ENCODE peak calls at places on chromosomes 4 and X, in five cellular contexts. I is ovary, R is NB4, H is fibroblast of mammary gland, X is AG10803. Y is an unnamed sample.

GRCh38 chr4:110197421-110198398 is 705 bp downstream of the ELOVL6 start:
- DNase-seq in R (peak), X (peak), I (peak), H (peak), Y (peak)

GRCh38 chrX:116317409-116317808 is 119.0 kb upstream of the SLC6A14 start:
- DNase-seq in X (peak), I (no peak), R (no peak), H (peak), Y (peak)

GRCh38 chr4:86401826-86402225 is 42.0 kb upstream of the MAPK10 start:
- DNase-seq in X (no peak), I (no peak), R (no peak), H (peak), Y (no peak)

GRCh38 chr4:561456-561855 is 14.6 kb downstream of the TMEM271 start:
- DNase-seq in X (no peak), H (no peak), R (no peak), I (no peak), Y (no peak)

GRCh38 chrX:18676470-18676869 is 4.6 kb upstream of the RS1 start:
- DNase-seq in H (peak), I (peak), X (no peak), R (no peak), Y (no peak)

GRCh38 chr4:147480502-147480890 is 401 bp upstream of the EDNRA start:
- DNase-seq in I (peak), X (no peak), R (no peak), H (no peak), Y (no peak)

GRCh38 chr4:147590249-147590920 is 26.8 kb upstream of the TMEM184C start:
- DNase-seq in I (peak), H (peak), X (peak), R (peak), Y (peak)

GRCh38 chr4:152981278-152981677 is 45.2 kb downstream of the FHDC1 start:
- DNase-seq in R (no peak), H (no peak), I (no peak), X (peak), Y (no peak)

GRCh38 chr4:157821814-157822213 is 351.0 kb downstream of the GASK1B start:
- DNase-seq in X (no peak), I (no peak), R (no peak), H (no peak), Y (no peak)

GRCh38 chrX:73828080-73828720 is 265.2 kb downstream of the CHIC1 start:
- DNase-seq in H (no peak), I (no peak), R (no peak), X (no peak), Y (no peak)

GRCh38 chrX:139121616-139122286 is 408.8 kb upstream of the F9 start:
- DNase-seq in R (no peak), H (no peak), I (no peak), X (no peak), Y (no peak)

GRCh38 chr4:147488551-147488950 is 7.7 kb downstream of the EDNRA start:
- DNase-seq in H (peak), I (no peak), R (no peak), X (no peak), Y (no peak)

GRCh38 chr4:7206385-7206784 is 14.0 kb downstream of the SORCS2 start:
- DNase-seq in H (peak), I (peak), R (no peak), X (peak), Y (peak)

GRCh38 chr4:126986828-126987227 is 645.9 kb upstream of the INTU start:
- DNase-seq in X (peak), H (peak), R (no peak), I (no peak), Y (peak)

GRCh38 chrX:85111347-85111746 is 107.7 kb downstream of the APOOL start:
- DNase-seq in I (no peak), R (peak), H (peak), X (peak), Y (peak)

GRCh38 chr4:73684097-73684496 is 56.3 kb upstream of the CXCL8 start:
- DNase-seq in I (no peak), R (no peak), X (no peak), H (no peak), Y (no peak)

GRCh38 chr4:31045724-31046318 is 325.7 kb downstream of the PCDH7 start:
- DNase-seq in X (no peak), I (no peak), R (peak), H (peak), Y (peak)

GRCh38 chrX:261167-261857 is 19.9 kb upstream of the PLCXD1 start:
- DNase-seq in I (peak), X (no peak), H (peak), R (no peak), Y (no peak)

GRCh38 chrX:47091149-47091775 is 13.0 kb downstream of the RGN start:
- DNase-seq in R (peak), H (peak), X (peak), I (no peak), Y (peak)

GRCh38 chrX:3697220-3697684 is 16.2 kb downstream of the PRKX start:
- DNase-seq in R (peak), X (no peak), I (no peak), H (no peak), Y (no peak)

GRCh38 chrX:42496239-42496638 is 281.7 kb downstream of the PPP1R2C start:
- DNase-seq in X (no peak), R (no peak), H (no peak), I (no peak), Y (no peak)

GRCh38 chrX:51144828-51145442 is 187.7 kb upstream of the NUDT10 start:
- DNase-seq in R (peak), H (peak), X (peak), I (no peak), Y (peak)

GRCh38 chr4:145619639-145619996 is 433 bp downstream of the MMAA start:
- DNase-seq in X (peak), R (no peak), H (peak), I (peak), Y (no peak)

GRCh38 chr4:58590714-58591113 is 1480.5 kb upstream of the IGFBP7 start:
- DNase-seq in H (no peak), I (no peak), X (no peak), R (no peak), Y (no peak)

GRCh38 chr4:3865986-3866812 is 100.0 kb downstream of the ADRA2C start:
- DNase-seq in R (no peak), I (no peak), X (no peak), H (no peak), Y (no peak)

GRCh38 chrX:1341531-1342179 is 5.1 kb downstream of the IL3RA start:
- DNase-seq in I (no peak), R (no peak), H (no peak), X (no peak), Y (no peak)

GRCh38 chrX:68807818-68808217 is 21.0 kb upstream of the EFNB1 start:
- DNase-seq in R (peak), X (peak), I (no peak), H (peak), Y (peak)

GRCh38 chr4:150224896-150225591 is 146.8 kb downstream of the DCLK2 start:
- DNase-seq in I (no peak), H (peak), R (no peak), X (peak), Y (peak)

GRCh38 chr4:151540728-151541437 is 131.9 kb downstream of the FHIP1A start:
- DNase-seq in X (peak), R (no peak), H (peak), I (no peak), Y (peak)

GRCh38 chr4:95250544-95251137 is 298.1 kb downstream of the UNC5C start:
- DNase-seq in R (no peak), X (no peak), H (no peak), I (no peak), Y (no peak)

GRCh38 chrX:70129811-70130210 is 3.4 kb upstream of the IGBP1 start:
- DNase-seq in H (peak), R (no peak), X (peak), I (no peak), Y (no peak)

GRCh38 chrX:103626855-103627254 is 1.9 kb upstream of the TCEAL1 start:
- DNase-seq in H (peak), I (no peak), R (no peak), X (no peak), Y (peak)

GRCh38 chr4:186680649-186681048 is 43.0 kb downstream of the FAT1 start:
- DNase-seq in X (no peak), R (no peak), H (no peak), I (no peak), Y (no peak)
- H3K4me3 ChIP-seq in X (no peak), R (no peak), H (no peak), I (no peak), Y (no peak)

GRCh38 chr4:2667428-2667827 is 88.7 kb downstream of the TNIP2 start:
- DNase-seq in X (no peak), I (no peak), R (no peak), H (no peak), Y (peak)
- TF ChIP-seq CTCF in X (no peak), I (no peak), R (no peak), H (no peak), Y (no peak)

DNA sequence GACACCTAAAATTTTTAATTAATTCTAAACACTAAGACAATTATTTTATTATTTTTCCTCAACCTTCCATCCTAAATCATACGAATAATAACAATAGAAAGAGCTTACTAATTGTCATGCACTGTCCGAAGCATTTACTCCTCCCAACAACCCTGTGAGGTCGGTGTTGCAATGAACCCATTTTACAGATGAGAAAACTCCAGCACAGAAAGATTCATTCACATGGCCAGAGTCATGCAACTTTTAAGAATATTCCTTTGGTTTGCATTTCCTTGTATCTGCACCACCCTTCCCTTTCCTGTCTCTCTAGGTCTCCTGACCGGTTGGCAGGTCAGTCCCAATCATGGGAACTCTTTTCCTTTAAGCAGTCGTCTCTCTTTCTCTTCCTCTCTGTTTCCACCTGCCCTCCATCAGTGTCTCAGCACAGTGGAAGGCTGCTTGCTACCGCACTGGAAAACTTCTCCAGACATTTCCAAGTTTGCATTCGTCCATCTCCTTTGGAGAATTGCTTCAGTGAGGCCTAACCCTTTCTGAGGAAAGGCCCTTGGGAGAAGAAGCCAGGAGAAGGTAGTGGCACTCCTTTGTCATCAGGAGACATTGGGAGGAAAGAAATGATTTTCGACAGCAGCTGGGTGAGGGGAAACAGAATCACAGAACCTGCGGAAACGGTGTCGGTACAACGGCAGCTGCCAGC is 1.9 kb upstream of the TMSB4X start:
- DNase-seq in I (no peak), H (no peak), X (no peak), R (no peak), Y (no peak)
- H3K4me3 ChIP-seq in I (no peak), H (peak), X (no peak), R (no peak), Y (no peak)

DNA sequence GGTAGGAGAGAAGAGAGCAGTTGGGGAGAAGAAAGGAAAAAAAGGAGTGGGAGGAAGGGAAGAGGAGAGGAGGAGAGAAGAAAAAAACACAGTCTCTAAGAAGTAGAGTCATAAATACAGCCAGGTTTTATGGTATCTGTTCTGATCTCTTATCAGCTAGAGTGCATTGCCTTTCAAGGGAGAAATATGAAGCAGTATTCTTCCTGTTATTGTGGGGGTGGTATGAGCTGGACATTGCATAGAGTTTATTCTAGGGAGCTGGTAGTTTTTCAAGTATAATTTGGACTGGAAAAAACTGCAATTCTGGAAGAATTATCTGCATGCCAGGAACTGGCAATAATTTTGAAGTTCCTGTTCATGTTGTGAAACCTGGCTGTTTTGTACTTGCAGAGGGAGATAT is 54.9 kb upstream of the TAB3 start:
- DNase-seq in I (no peak), X (no peak), R (no peak), H (no peak), Y (no peak)
- TF ChIP-seq CTCF in I (no peak), X (no peak), R (no peak), H (no peak), Y (no peak)

DNA sequence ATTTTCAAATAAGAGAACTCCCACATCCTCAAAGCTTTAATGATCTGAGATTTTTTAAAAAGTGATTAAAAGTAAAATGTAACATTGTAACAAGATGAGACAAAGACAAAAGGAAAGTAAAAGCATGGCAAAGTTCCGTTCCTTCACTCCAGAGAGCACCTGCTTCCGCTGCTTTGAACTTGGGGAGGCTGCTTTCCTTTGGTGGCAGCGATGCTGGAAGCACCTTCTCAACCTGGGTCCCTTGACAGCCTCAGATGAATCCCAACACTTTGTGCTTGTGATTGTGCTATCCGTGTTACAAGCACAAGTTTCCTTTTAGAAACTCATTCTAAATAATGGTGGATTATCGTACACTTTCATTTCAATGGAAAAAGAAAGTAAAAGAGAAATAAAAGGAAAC is 59.7 kb downstream of the HADH start:
- DNase-seq in R (no peak), X (no peak), H (no peak), I (no peak), Y (no peak)
- H3K4me3 ChIP-seq in R (no peak), X (no peak), H (peak), I (no peak), Y (no peak)

GRCh38 chr4:101348367-101348827 is 1.1 kb upstream of the PPP3CA start:
- DNase-seq in R (peak), I (no peak), H (no peak), X (peak), Y (no peak)
- TF ChIP-seq CTCF in R (no peak), I (no peak), H (no peak), X (no peak), Y (no peak)

GRCh38 chr4:5887011-5887360 is 5.9 kb downstream of the CRMP1 start:
- DNase-seq in X (no peak), I (no peak), H (no peak), R (no peak), Y (no peak)

GRCh38 chr4:5890063-5890727 is 2.7 kb downstream of the CRMP1 start:
- DNase-seq in R (no peak), I (no peak), X (no peak), H (no peak), Y (peak)

GRCh38 chr4:5887361-5888221 is 5.3 kb downstream of the CRMP1 start:
- DNase-seq in R (no peak), I (peak), H (no peak), X (no peak), Y (no peak)

GRCh38 chr4:5888222-5888701 is 4.6 kb downstream of the CRMP1 start:
- DNase-seq in H (no peak), R (no peak), X (no peak), I (peak), Y (no peak)

GRCh38 chr4:5888706-5889696 is 3.9 kb downstream of the CRMP1 start:
- DNase-seq in H (no peak), I (peak), X (no peak), R (no peak), Y (no peak)
- H3K4me3 ChIP-seq in H (no peak), I (peak), X (no peak), R (no peak), Y (no peak)

DNA sequence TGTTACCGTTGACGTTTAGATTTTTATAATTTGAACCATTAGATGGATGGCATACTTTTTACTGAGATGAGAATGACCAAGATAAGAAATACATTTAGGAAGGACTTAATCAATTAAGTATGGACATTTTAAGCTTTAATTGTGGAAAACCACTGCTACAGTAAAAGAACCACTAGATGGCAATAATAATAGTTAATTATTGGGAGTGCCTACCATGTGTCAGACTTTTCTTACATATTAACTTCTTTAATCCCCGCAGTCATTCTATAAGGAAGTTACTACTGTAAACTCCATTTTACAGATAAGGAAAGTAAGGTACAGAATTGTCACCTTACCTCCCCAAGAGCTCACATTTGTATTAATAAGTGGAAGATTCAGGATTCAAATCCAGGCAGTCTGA is 48.5 kb upstream of the MYOZ2 start:
- DNase-seq in I (no peak), H (peak), X (no peak), R (no peak), Y (peak)
- TF ChIP-seq CTCF in I (no peak), H (peak), X (peak), R (no peak), Y (peak)

GRCh38 chrX:149629730-149630387 is 1.7 kb downstream of the TMEM185A start:
- DNase-seq in H (no peak), X (no peak), R (peak), I (no peak), Y (no peak)

GRCh38 chrX:149630681-149631292 is 805 bp downstream of the TMEM185A start:
- DNase-seq in I (peak), X (peak), R (peak), H (peak), Y (peak)

GRCh38 chrX:149628280-149628679 is 3.3 kb downstream of the TMEM185A start:
- DNase-seq in R (no peak), H (no peak), I (no peak), X (no peak), Y (no peak)

GRCh38 chrX:149631293-149632165 is at the start of gene TMEM185A:
- DNase-seq in X (peak), R (peak), I (peak), H (peak), Y (peak)

GRCh38 chrX:149628768-149629167 is 2.8 kb downstream of the TMEM185A start:
- DNase-seq in H (no peak), R (no peak), X (no peak), I (no peak), Y (no peak)
- H3K4me3 ChIP-seq in H (no peak), R (no peak), X (no peak), I (no peak), Y (no peak)

GRCh38 chrX:123971963-123972362 is 10.5 kb downstream of the STAG2 start:
- DNase-seq in X (no peak), R (peak), I (no peak), H (peak), Y (no peak)

GRCh38 chrX:123965712-123966111 is 4.2 kb downstream of the STAG2 start:
- DNase-seq in X (no peak), H (no peak), R (no peak), I (no peak), Y (no peak)

GRCh38 chrX:123968383-123969050 is 7.0 kb downstream of the STAG2 start:
- DNase-seq in X (no peak), H (no peak), R (no peak), I (no peak), Y (no peak)

GRCh38 chrX:123964155-123964554 is 2.6 kb downstream of the STAG2 start:
- DNase-seq in X (peak), I (no peak), H (peak), R (peak), Y (peak)

DNA sequence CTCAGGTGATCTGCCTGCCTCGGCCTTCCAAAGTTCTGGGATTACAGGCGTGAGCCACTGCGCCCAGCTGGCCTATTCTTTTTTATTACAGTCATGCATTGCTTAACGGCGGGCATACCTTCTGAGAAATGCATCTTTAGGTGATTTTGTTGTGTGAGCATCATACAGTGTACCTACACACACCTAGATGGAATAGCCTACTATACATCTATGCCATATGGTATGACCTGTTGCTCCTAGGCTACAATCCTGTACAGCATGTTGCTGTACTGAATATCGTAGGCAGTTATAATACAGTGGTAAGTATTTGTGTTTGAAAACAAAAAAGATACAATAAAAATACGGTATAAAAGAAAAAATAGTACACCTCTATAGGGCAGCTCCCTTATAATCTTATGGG is 6.0 kb downstream of the STAG2 start:
- DNase-seq in X (no peak), R (no peak), I (no peak), H (no peak), Y (no peak)
- TF ChIP-seq CTCF in X (no peak), R (no peak), I (no peak), H (no peak), Y (no peak)